ENCODE peak calls at places on chromosome 6, in seven cellular contexts. B, M, K, P, A, Y and W are unnamed samples.

GRCh38 chr6:119108076-119108475 is 29.6 kb upstream of the FAM184A start:
- DNase-seq in K (no peak), P (no peak), M (no peak), Y (no peak), B (no peak), A (no peak), W (no peak)

GRCh38 chr6:72622094-72622540 is 253 bp downstream of the KCNQ5 start:
- DNase-seq in K (peak), Y (no peak), M (no peak), A (peak), B (peak), P (peak), W (peak)

GRCh38 chr6:1747531-1747930 is 137.8 kb downstream of the FOXC1 start:
- DNase-seq in Y (no peak), A (no peak), B (no peak), M (no peak), P (no peak), K (no peak), W (no peak)

GRCh38 chr6:159969204-159969912 is 476 bp downstream of the IGF2R start:
- DNase-seq in K (no peak), M (no peak), A (no peak), B (peak), P (peak), Y (no peak), W (peak)

GRCh38 chr6:8131265-8131897 is 29.0 kb upstream of the EEF1E1 start:
- DNase-seq in A (peak), B (peak), P (peak), M (peak), Y (peak), K (no peak), W (peak)

GRCh38 chr6:150659046-150659763 is 59.5 kb downstream of the PLEKHG1 start:
- DNase-seq in A (no peak), P (no peak), K (no peak), Y (peak), M (no peak), B (no peak), W (no peak)

GRCh38 chr6:3137057-3137777 is 18.7 kb downstream of the BPHL start:
- DNase-seq in Y (no peak), K (no peak), A (no peak), P (no peak), M (no peak), B (peak), W (no peak)

GRCh38 chr6:140001851-140002301 is 627.4 kb upstream of the CITED2 start:
- DNase-seq in K (no peak), A (no peak), P (peak), M (no peak), Y (no peak), B (no peak), W (no peak)

GRCh38 chr6:106783631-106784566 is 154.5 kb downstream of the QRSL1 start:
- DNase-seq in P (peak), M (no peak), A (no peak), K (no peak), B (no peak), Y (peak), W (no peak)

GRCh38 chr6:56570434-56571359 is 72.0 kb downstream of the DST start:
- DNase-seq in M (no peak), P (peak), B (no peak), A (no peak), K (no peak), Y (peak), W (peak)

GRCh38 chr6:45626087-45626891 is 248.6 kb upstream of the SUPT3H start:
- DNase-seq in B (peak), A (no peak), M (no peak), Y (peak), K (no peak), P (peak), W (no peak)

GRCh38 chr6:84059082-84059481 is 25.5 kb downstream of the MRAP2 start:
- DNase-seq in B (no peak), Y (no peak), A (no peak), K (no peak), P (no peak), M (no peak), W (no peak)

GRCh38 chr6:111057074-111057752 is 30.1 kb upstream of the SLC16A10 start:
- DNase-seq in P (peak), Y (peak), B (peak), A (no peak), M (peak), K (no peak), W (peak)

GRCh38 chr6:26022166-26022510 is 59.5 kb downstream of the TRIM38 start:
- DNase-seq in M (peak), Y (peak), P (peak), B (peak), K (peak), A (no peak), W (peak)

GRCh38 chr6:11067348-11067747 is 23.2 kb upstream of the ELOVL2 start:
- DNase-seq in M (no peak), P (no peak), A (no peak), Y (no peak), K (no peak), B (no peak), W (no peak)

GRCh38 chr6:75205776-75206334 is at the start of gene COL12A1:
- DNase-seq in B (peak), P (peak), K (peak), M (peak), Y (peak), A (no peak), W (peak)
- TF ChIP-seq CTCF in B (no peak), P (no peak), K (no peak), M (no peak), Y (no peak), A (no peak), W (no peak)

DNA sequence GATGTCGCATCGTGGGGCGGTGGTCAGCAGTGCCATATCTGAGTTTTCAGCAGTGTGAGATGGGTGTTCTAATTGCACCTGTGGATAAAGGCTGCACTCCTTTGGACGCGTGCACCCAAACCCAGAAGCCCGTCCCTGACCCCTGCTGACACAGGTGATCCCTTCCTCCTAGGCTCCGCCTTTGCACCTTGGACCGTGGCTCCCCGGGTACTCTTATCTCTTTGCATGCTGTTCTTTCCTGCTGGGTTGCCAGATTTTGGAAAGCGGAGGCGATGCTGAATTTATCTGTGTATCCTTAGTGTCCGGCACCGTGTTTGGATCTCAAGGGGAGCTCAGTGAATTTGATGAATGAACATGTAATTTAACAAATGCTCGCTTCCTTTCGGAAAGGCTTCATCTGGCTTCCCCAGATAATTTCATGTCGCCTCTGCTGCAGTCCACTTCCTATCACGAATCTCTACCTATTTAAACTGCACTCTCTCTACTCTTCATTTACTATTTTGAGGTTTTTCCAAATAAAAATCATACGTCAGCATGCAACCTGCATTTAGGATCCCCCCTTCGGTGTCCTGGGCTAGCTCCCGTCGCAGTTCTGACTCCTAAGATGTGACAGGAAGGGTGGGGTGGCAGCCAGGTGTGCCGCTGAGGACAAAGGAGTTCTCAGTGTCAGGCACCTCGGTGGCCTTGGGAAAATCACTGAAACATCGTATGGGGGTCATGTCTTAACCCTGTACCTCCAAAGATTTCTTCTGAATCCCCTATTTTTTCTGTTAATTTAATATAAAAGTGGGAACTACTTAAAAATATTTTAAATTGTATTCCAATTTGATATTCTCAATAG is 753 bp upstream of the PERP start:
- DNase-seq in M (no peak), A (no peak), P (no peak), Y (no peak), K (peak), B (peak), W (peak)
- TF ChIP-seq CTCF in M (no peak), A (no peak), P (no peak), Y (peak), K (no peak), B (no peak), W (no peak)

DNA sequence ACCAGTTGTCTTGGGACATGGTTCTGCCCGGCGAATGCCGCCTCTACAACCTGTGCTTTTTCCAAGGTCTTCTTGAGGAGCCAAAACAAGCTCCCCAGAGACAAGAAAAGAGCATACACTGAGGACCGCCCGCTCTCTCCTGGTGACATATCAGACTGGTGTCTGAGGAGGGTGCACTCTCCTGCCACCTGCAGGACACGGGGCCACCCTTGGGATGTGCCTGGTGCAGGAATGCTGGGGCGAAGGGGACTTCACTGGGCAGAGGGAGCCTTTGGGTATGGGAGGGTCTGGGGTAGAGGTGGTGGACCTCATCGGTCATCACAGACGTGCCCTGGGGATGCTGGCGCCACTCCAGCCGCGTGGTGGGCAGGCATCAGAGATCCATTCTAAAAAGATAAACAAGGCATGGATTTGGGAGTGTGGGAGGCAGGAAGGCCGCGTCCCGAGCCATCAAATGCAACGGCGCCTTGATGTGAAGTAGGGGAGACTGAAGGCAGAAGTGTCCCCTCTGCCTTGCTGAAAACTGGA is 163.3 kb downstream of the CD83 start:
- DNase-seq in A (no peak), P (no peak), B (no peak), Y (no peak), M (no peak), K (no peak), W (no peak)
- TF ChIP-seq CTCF in A (no peak), P (no peak), B (no peak), Y (no peak), M (no peak), K (no peak), W (no peak)

DNA sequence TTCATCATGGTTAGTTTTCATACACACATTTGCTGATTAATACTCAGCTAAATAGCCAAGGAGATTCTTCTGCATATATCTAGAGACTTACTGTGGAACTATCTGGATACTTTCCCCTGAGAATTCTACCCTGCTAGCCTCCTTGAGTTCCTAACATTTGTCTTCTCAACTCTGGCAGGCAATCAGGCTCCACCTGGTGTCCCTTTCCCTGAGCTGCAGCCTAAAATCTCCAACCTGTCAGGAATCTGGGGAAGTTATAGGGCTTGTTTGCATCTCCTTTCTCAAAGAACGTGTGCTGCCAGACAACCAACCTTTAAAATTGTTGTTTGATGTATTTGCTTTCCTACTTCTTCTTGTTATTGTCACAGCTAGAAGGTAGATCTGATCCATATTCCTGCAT is 73.4 kb downstream of the FUT9 start:
- DNase-seq in Y (peak), P (peak), M (no peak), K (no peak), A (no peak), B (no peak), W (no peak)
- TF ChIP-seq CTCF in Y (peak), P (no peak), M (no peak), K (no peak), A (no peak), B (no peak), W (peak)

GRCh38 chr6:35728663-35729348 is 8.0 kb upstream of the ARMC12 start:
- DNase-seq in B (peak), Y (peak), M (peak), P (no peak), A (no peak), K (peak), W (no peak)
- TF ChIP-seq CTCF in B (peak), Y (peak), M (no peak), P (no peak), A (no peak), K (no peak), W (no peak)

GRCh38 chr6:34027445-34027936 is 118.4 kb downstream of the GRM4 start:
- DNase-seq in Y (peak), M (peak), B (peak), K (peak), P (no peak), A (peak), W (peak)
- TF ChIP-seq CTCF in Y (peak), M (peak), B (peak), K (peak), P (peak), A (peak), W (peak)

GRCh38 chr6:105382477-105382876 is 20.4 kb downstream of the PREP start:
- DNase-seq in K (no peak), P (no peak), Y (no peak), M (no peak), A (no peak), B (no peak), W (no peak)
- TF ChIP-seq CTCF in K (no peak), P (no peak), Y (no peak), M (no peak), A (no peak), B (no peak), W (no peak)

GRCh38 chr6:4682431-4683159 is 93.6 kb upstream of the CDYL start:
- DNase-seq in Y (no peak), A (no peak), K (no peak), P (no peak), B (no peak), M (no peak), W (no peak)

GRCh38 chr6:4693158-4693557 is 83.0 kb upstream of the CDYL start:
- DNase-seq in A (no peak), M (no peak), P (no peak), K (no peak), Y (peak), B (no peak), W (no peak)

GRCh38 chr6:4692664-4693063 is 83.5 kb upstream of the CDYL start:
- DNase-seq in M (no peak), A (no peak), B (no peak), K (no peak), Y (no peak), P (no peak), W (no peak)

GRCh38 chr6:4687989-4688947 is 87.9 kb upstream of the CDYL start:
- DNase-seq in K (no peak), Y (peak), P (peak), M (no peak), B (no peak), A (no peak), W (no peak)

DNA sequence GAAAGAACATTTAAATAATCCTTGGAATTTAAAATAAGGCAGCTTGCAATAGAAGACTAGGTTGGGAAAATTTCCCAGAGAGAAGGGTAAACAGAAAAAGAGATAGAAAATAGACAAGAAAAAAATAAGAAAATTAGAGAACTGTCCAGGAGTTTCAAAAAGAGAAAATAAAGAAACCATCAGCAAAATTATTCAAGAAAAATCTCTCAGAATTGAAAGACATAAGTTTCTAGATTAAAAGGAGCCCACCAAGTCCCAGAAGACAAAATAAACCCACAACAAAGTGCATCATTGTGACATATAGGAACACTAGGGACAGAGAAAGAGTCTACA is 88.6 kb upstream of the CDYL start:
- DNase-seq in M (no peak), B (no peak), K (no peak), A (no peak), P (no peak), Y (no peak), W (no peak)
- TF ChIP-seq CTCF in M (no peak), B (no peak), K (no peak), A (no peak), P (no peak), Y (no peak), W (no peak)